ENCODE peak calls at places on chromosomes 4 and X, in nine cellular contexts. U, E, H, R, Q, B, X, G and D are unnamed samples.

GRCh38 chr4:3830774-3831528 is 64.8 kb downstream of the ADRA2C start:
- DNase-seq in U (no peak), E (no peak), H (no peak), R (no peak), Q (no peak), B (no peak), X (no peak), G (no peak), D (no peak)

GRCh38 chr4:80221161-80221560 is 23.9 kb downstream of the PRDM8 start:
- DNase-seq in U (no peak), E (no peak), H (no peak), R (no peak), Q (no peak), B (no peak), X (no peak), G (no peak), D (no peak)

GRCh38 chr4:177596035-177596434 is 153.8 kb upstream of the AGA start:
- DNase-seq in U (no peak), E (no peak), H (no peak), R (no peak), Q (peak), B (peak), X (peak), G (no peak), D (peak)

GRCh38 chr4:135838889-135839288 is 1637.3 kb upstream of the PABPC4L start:
- DNase-seq in U (no peak), E (no peak), H (no peak), R (no peak), Q (peak), B (no peak), X (no peak), G (no peak), D (no peak)

GRCh38 chr4:128244379-128244778 is 43.2 kb downstream of the PGRMC2 start:
- DNase-seq in U (no peak), E (no peak), H (no peak), R (no peak), Q (no peak), B (no peak), X (no peak), G (no peak), D (no peak)

GRCh38 chr4:76087007-76087769 is 12.7 kb downstream of the ART3 start:
- DNase-seq in U (peak), E (no peak), H (no peak), R (peak), Q (peak), B (peak), X (no peak), G (no peak), D (peak)

GRCh38 chr4:33316033-33316432 is 2595.9 kb downstream of the PCDH7 start:
- DNase-seq in U (no peak), E (no peak), H (no peak), R (no peak), Q (no peak), B (no peak), X (no peak), G (no peak), D (no peak)

GRCh38 chrX:33607042-33607595 is 395.8 kb upstream of the DMD start:
- DNase-seq in U (no peak), E (no peak), H (no peak), R (no peak), Q (no peak), B (no peak), X (no peak), G (no peak), D (no peak)

GRCh38 chrX:44352739-44353138 is 9.3 kb upstream of the EFHC2 start:
- DNase-seq in U (no peak), E (no peak), H (no peak), R (no peak), Q (no peak), B (no peak), X (peak), G (no peak), D (no peak)

GRCh38 chrX:122945328-122945727 is 238.8 kb upstream of the GRIA3 start:
- DNase-seq in U (no peak), E (no peak), H (no peak), R (no peak), Q (no peak), B (no peak), X (no peak), G (no peak), D (no peak)

GRCh38 chrX:40009890-40010289 is 87.9 kb downstream of the BCOR start:
- DNase-seq in U (peak), E (no peak), H (no peak), R (no peak), Q (no peak), B (no peak), X (no peak), G (no peak), D (no peak)

GRCh38 chr4:169059294-169060201 is 49.5 kb upstream of the CBR4 start:
- DNase-seq in U (no peak), E (no peak), H (peak), R (no peak), Q (no peak), B (no peak), X (no peak), G (peak), D (no peak)

GRCh38 chr4:83219344-83219990 is 65.1 kb downstream of the COQ2 start:
- DNase-seq in U (no peak), E (peak), H (peak), R (peak), Q (no peak), B (peak), X (peak), G (no peak), D (no peak)

GRCh38 chrX:2520539-2520938 is 19.8 kb upstream of the DHRSX start:
- DNase-seq in U (no peak), E (no peak), H (no peak), R (no peak), Q (no peak), B (no peak), X (no peak), G (no peak), D (no peak)

GRCh38 chrX:151596282-151596681 is 32.8 kb downstream of the PASD1 start:
- DNase-seq in U (no peak), E (no peak), H (no peak), R (no peak), Q (no peak), B (no peak), X (no peak), G (no peak), D (no peak)

GRCh38 chrX:7086384-7086783 is 61.1 kb upstream of the STS start:
- DNase-seq in U (no peak), E (no peak), H (no peak), R (no peak), Q (no peak), B (no peak), X (no peak), G (no peak), D (no peak)

GRCh38 chrX:46279214-46279924 is 265.9 kb downstream of the ZNF674 start:
- DNase-seq in U (no peak), E (no peak), H (no peak), R (no peak), Q (no peak), B (no peak), X (no peak), G (no peak), D (no peak)

GRCh38 chr4:110130578-110131358 is 67.6 kb downstream of the ELOVL6 start:
- DNase-seq in U (no peak), E (no peak), H (no peak), R (no peak), Q (no peak), B (no peak), X (no peak), G (no peak), D (no peak)

GRCh38 chr4:104491396-104491821 is 3.3 kb downstream of the CXXC4 start:
- DNase-seq in U (peak), E (peak), H (no peak), R (peak), Q (peak), B (peak), X (no peak), G (no peak), D (no peak)

GRCh38 chr4:97987019-97987648 is 156.1 kb downstream of the STPG2 start:
- DNase-seq in U (no peak), E (no peak), H (no peak), R (no peak), Q (peak), B (no peak), X (no peak), G (no peak), D (no peak)
- TF ChIP-seq CTCF in U (no peak), E (no peak), H (peak), R (peak), Q (peak), B (no peak), X (no peak), G (peak), D (no peak)

DNA sequence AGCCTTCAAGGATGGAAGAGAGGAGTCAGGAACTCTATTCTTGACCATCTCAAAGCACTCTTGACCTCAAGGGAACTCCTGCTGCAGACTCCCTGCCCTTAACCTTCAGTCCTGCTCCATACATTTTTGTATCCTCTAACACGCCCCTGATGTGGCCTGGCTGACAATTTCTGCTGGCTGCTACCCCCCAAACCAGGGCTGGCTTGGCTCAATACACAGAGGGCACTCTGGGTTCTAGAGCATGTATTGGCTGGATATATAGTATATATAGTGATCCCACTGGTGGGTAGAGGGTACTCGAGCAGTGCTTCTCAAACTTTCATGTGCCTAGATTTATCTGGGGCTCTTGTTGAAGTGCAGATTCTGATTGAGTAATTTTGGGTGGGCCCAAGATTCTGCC is 101.9 kb downstream of the SMIM20 start:
- DNase-seq in U (no peak), E (no peak), H (no peak), R (no peak), Q (no peak), B (no peak), X (no peak), G (peak), D (no peak)
- TF ChIP-seq CTCF in U (no peak), E (no peak), H (no peak), R (no peak), Q (no peak), B (no peak), X (no peak), G (no peak), D (no peak)

GRCh38 chrX:10326578-10326977 is 169.8 kb downstream of the CLCN4 start:
- DNase-seq in U (no peak), E (no peak), H (no peak), R (no peak), Q (peak), B (no peak), X (no peak), G (no peak), D (peak)
- TF ChIP-seq CTCF in U (no peak), E (no peak), H (peak), R (no peak), Q (peak), B (no peak), X (peak), G (peak), D (peak)

DNA sequence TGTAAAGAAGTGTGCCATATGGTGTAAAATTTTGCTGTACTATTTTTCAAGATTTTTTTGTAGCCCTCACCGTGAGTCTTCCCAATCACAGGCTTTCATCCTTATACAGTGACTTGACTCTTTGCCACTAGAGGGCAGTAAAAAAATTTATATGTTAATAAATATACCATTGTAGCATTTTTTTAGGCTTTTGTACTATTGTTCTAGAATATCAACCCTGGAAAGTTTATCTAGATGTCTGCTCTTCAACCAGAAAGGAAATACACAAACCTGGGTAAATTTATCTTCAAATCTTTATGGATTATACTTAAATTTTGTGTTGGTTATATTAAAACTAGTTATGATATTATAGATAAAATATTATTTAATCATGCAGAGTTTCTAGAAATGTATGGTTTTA is 235.3 kb downstream of the TENM3 start:
- DNase-seq in U (no peak), E (no peak), H (no peak), R (no peak), Q (peak), B (no peak), X (no peak), G (no peak), D (no peak)
- TF ChIP-seq CTCF in U (no peak), E (peak), H (peak), R (no peak), Q (peak), B (no peak), X (no peak), G (peak), D (peak)

GRCh38 chr4:17577660-17578481 is 873 bp downstream of the LAP3 start:
- DNase-seq in U (no peak), E (peak), H (peak), R (peak), Q (no peak), B (peak), X (no peak), G (peak), D (no peak)
- TF ChIP-seq CTCF in U (peak), E (no peak), H (no peak), R (no peak), Q (no peak), B (no peak), X (no peak), G (no peak), D (peak)

GRCh38 chr4:140312101-140312500 is 61.3 kb upstream of the SCOC start:
- DNase-seq in U (no peak), E (no peak), H (no peak), R (no peak), Q (no peak), B (no peak), X (no peak), G (no peak), D (no peak)

GRCh38 chr4:140315032-140315826 is 58.2 kb upstream of the SCOC start:
- DNase-seq in U (no peak), E (no peak), H (no peak), R (no peak), Q (no peak), B (no peak), X (no peak), G (no peak), D (no peak)

GRCh38 chr4:140308366-140309123 is 64.9 kb upstream of the SCOC start:
- DNase-seq in U (no peak), E (no peak), H (peak), R (no peak), Q (peak), B (peak), X (peak), G (peak), D (no peak)

GRCh38 chr4:140305053-140305452 is 68.4 kb upstream of the SCOC start:
- DNase-seq in U (peak), E (no peak), H (no peak), R (no peak), Q (peak), B (no peak), X (no peak), G (no peak), D (no peak)

DNA sequence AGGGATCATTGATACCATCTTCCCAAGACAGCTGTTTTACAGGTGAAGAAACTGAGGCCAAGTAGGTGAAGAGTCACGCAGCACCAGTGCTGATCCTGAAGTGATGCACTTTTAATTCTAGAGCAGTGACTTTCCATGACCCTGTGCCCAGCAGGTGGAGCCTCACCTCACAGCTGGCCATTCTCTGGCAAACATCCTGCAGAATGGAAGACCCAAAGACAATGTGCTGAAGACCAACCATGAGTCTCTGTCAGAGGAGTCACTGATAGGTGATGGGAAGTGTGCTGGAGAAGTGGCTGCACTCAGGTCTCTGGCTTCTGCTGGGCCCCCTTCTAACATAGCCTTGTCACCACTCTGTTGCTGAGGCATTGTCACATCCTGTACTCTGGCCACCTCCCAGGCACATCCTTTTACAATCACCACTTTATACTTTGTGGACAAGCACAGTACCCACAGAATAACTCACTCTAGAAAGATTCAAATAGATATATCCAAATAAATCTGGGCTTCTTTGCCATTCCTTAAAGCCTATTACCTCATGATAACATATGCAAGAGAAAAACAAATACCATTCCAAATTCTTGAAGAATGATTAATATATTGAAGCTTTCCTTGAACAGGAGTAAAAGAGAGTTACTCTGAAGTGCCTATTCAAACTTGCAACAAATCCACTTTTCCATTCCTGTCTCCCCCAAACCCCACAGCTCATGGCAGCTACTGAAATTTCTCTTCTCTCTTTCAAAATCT is 64.1 kb upstream of the SCOC start:
- DNase-seq in U (no peak), E (no peak), H (no peak), R (no peak), Q (peak), B (no peak), X (peak), G (no peak), D (no peak)
- TF ChIP-seq CTCF in U (peak), E (no peak), H (no peak), R (no peak), Q (no peak), B (no peak), X (peak), G (peak), D (no peak)